ENCODE peak calls at places on chromosomes 11 and 22, in four cellular contexts. One of them, this sample, is unnamed. For H3K9me3, the result is how much of the 10 kb centered on the place peaks cover.

GRCh38 chr22:37526376-37526775 is 7.2 kb upstream of the CARD10 start:
- DNase-seq in IMR-90: no peak
- DNase-seq in A549: no peak
- DNase-seq in heart left ventricle: no peak
- DNase-seq in this sample: no peak

GRCh38 chr11:76782526-76783293 is 446 bp upstream of the TSKU start:
- DNase-seq in IMR-90: peak
- DNase-seq in A549: peak
- DNase-seq in heart left ventricle: peak
- DNase-seq in this sample: peak

GRCh38 chr11:106418786-106419185 is 341.3 kb downstream of the AASDHPPT start:
- DNase-seq in IMR-90: no peak
- DNase-seq in A549: no peak
- DNase-seq in heart left ventricle: no peak
- DNase-seq in this sample: no peak

GRCh38 chr11:134376150-134376921 is 35.7 kb downstream of the B3GAT1 start:
- DNase-seq in IMR-90: no peak
- DNase-seq in A549: no peak
- DNase-seq in heart left ventricle: peak
- DNase-seq in this sample: no peak

GRCh38 chr11:118291453-118291852 is 13.1 kb upstream of the CD3E start:
- DNase-seq in IMR-90: no peak
- DNase-seq in A549: no peak
- DNase-seq in heart left ventricle: no peak
- DNase-seq in this sample: no peak

GRCh38 chr22:40853961-40854360 is 2.5 kb downstream of the ST13 start:
- DNase-seq in IMR-90: no peak
- DNase-seq in A549: no peak
- DNase-seq in heart left ventricle: no peak
- DNase-seq in this sample: no peak

GRCh38 chr22:47408409-47408808 is 646.0 kb downstream of the TBC1D22A start:
- DNase-seq in IMR-90: no peak
- DNase-seq in A549: peak
- DNase-seq in heart left ventricle: no peak
- DNase-seq in this sample: no peak

GRCh38 chr11:16893456-16894076 is 120.6 kb downstream of the PLEKHA7 start:
- DNase-seq in IMR-90: no peak
- DNase-seq in A549: no peak
- DNase-seq in heart left ventricle: no peak
- DNase-seq in this sample: no peak

GRCh38 chr11:86678823-86679222 is 6.4 kb upstream of the ME3 start:
- DNase-seq in IMR-90: peak
- DNase-seq in A549: no peak
- DNase-seq in heart left ventricle: no peak
- DNase-seq in this sample: no peak

GRCh38 chr22:26672060-26672471 is 14.7 kb downstream of the MIAT start:
- DNase-seq in IMR-90: no peak
- DNase-seq in A549: no peak
- DNase-seq in heart left ventricle: no peak
- DNase-seq in this sample: no peak

GRCh38 chr11:130719516-130719915 is 196.8 kb downstream of the SNX19 start:
- DNase-seq in IMR-90: peak
- DNase-seq in A549: no peak
- DNase-seq in heart left ventricle: no peak
- DNase-seq in this sample: no peak

GRCh38 chr22:25060522-25061071 is 108.1 kb downstream of the KIAA1671 start:
- DNase-seq in IMR-90: no peak
- DNase-seq in A549: no peak
- DNase-seq in heart left ventricle: no peak
- DNase-seq in this sample: no peak

GRCh38 chr11:99015634-99016454 is 4.9 kb upstream of the CNTN5 start:
- DNase-seq in IMR-90: peak
- DNase-seq in A549: peak
- DNase-seq in heart left ventricle: no peak
- DNase-seq in this sample: no peak

GRCh38 chr22:44968736-44969135 is 41.1 kb downstream of the PHF21B start:
- DNase-seq in IMR-90: no peak
- DNase-seq in A549: no peak
- DNase-seq in heart left ventricle: no peak
- DNase-seq in this sample: no peak
- TF ChIP-seq CTCF in IMR-90: no peak
- TF ChIP-seq CTCF in A549: no peak
- TF ChIP-seq CTCF in heart left ventricle: no peak
- TF ChIP-seq CTCF in this sample: no peak

GRCh38 chr11:70040869-70041501 is 37.1 kb upstream of the ANO1 start:
- DNase-seq in IMR-90: no peak
- DNase-seq in A549: no peak
- DNase-seq in heart left ventricle: no peak
- DNase-seq in this sample: no peak
- H3K9me3 ChIP-seq in IMR-90: under half
- H3K9me3 ChIP-seq in A549: half or more
- H3K9me3 ChIP-seq in heart left ventricle: under half
- H3K9me3 ChIP-seq in this sample: under half

GRCh38 chr11:36627471-36627870 is 29.4 kb upstream of the RAG2 start:
- DNase-seq in IMR-90: no peak
- DNase-seq in A549: no peak
- DNase-seq in heart left ventricle: no peak
- DNase-seq in this sample: no peak

GRCh38 chr11:36618025-36618700 is 20.1 kb upstream of the RAG2 start:
- DNase-seq in IMR-90: no peak
- DNase-seq in A549: no peak
- DNase-seq in heart left ventricle: no peak
- DNase-seq in this sample: no peak

GRCh38 chr11:36627006-36627405 is 29.0 kb upstream of the RAG2 start:
- DNase-seq in IMR-90: no peak
- DNase-seq in A549: no peak
- DNase-seq in heart left ventricle: no peak
- DNase-seq in this sample: no peak

GRCh38 chr11:36619502-36619901 is 21.5 kb upstream of the RAG2 start:
- DNase-seq in IMR-90: no peak
- DNase-seq in A549: no peak
- DNase-seq in heart left ventricle: no peak
- DNase-seq in this sample: no peak

DNA sequence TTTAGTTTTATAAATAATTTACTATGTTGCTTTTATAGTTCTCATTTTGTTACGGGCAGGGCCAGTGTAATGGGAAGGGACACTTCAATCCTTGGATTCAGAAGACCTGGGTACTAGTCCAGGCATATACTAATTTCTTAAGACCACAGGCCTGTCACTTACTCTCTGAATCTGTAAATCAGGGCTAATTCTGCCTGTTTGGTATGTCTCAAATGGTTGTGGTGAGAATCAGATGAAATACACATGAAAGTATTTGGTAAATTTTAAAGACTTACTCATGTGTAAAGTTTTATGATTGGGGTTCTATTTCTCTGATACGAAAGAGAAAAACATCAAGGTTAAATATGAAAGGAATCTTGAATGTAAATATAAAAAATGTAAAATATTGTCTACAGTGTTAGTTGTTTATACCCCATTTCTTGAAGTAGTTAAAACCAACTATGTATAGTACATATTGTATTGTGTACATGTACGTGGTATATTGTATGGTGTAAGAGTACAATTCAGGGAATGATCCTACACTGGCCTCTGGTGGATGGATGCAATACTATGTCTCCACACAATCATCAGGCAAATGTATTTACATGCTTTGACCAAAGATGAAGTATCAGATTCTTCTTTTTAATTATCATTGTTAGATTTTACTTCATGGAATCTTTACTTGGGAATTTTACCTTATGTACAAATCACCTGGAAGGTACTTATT is 24.5 kb upstream of the RAG2 start:
- DNase-seq in IMR-90: peak
- DNase-seq in A549: peak
- DNase-seq in heart left ventricle: no peak
- DNase-seq in this sample: no peak
- TF ChIP-seq CTCF in IMR-90: peak
- TF ChIP-seq CTCF in A549: peak
- TF ChIP-seq CTCF in heart left ventricle: peak
- TF ChIP-seq CTCF in this sample: peak

DNA sequence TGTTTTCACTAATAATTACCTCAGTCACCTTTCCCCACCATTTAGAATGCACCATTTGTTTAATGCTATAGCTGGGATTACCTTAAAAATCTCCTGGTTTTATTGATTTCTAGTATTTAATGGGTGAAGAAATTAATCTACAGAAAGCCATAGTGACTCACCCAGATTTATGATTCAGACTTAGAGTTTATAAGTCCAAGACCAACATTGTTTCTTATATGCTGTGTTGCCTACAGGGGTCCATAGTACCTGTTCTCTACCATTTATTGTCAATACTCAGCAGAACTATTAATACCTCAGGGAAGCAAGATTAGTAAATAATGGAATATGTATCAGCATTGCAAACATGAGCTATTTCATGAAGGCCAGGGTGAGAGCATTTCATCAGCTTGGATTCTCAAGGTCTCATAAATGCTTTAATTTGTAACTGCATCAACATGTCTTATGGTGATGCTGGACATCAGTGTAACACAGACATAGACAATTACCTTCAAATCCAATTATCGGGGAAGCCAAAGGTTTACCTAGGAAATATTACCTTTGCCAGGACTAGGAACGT is 8.0 kb upstream of the MS4A7 start:
- DNase-seq in IMR-90: no peak
- DNase-seq in A549: no peak
- DNase-seq in heart left ventricle: no peak
- DNase-seq in this sample: no peak
- H3K9me3 ChIP-seq in IMR-90: under half
- H3K9me3 ChIP-seq in A549: under half
- H3K9me3 ChIP-seq in heart left ventricle: under half
- H3K9me3 ChIP-seq in this sample: under half

GRCh38 chr11:111604392-111605009 is 2.3 kb downstream of the SIK2 start:
- DNase-seq in IMR-90: peak
- DNase-seq in A549: peak
- DNase-seq in heart left ventricle: no peak
- DNase-seq in this sample: no peak
- TF ChIP-seq CTCF in IMR-90: peak
- TF ChIP-seq CTCF in A549: peak
- TF ChIP-seq CTCF in heart left ventricle: peak
- TF ChIP-seq CTCF in this sample: peak

DNA sequence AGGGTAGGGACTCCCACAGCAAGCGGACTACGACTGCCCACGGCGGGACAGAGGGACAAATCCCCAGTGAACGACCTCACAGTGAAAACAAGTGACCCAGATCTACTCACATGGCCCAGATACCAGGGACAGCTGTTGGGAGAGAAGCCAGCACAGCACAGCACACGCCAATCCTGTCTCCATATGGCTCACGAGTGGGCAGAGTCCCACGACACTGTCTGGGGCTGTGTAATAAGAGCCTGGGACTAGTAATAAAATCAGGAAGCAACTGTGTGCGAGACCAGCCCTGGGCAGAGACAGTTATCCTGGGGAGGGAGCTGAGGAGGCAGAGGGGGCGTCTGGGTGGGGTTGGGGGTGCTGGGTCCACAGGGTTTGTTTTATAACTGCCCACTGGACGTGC is 385.0 kb downstream of the CTTN start:
- DNase-seq in IMR-90: peak
- DNase-seq in A549: no peak
- DNase-seq in heart left ventricle: no peak
- DNase-seq in this sample: no peak
- H3K9me3 ChIP-seq in IMR-90: under half
- H3K9me3 ChIP-seq in A549: under half
- H3K9me3 ChIP-seq in heart left ventricle: under half
- H3K9me3 ChIP-seq in this sample: under half

DNA sequence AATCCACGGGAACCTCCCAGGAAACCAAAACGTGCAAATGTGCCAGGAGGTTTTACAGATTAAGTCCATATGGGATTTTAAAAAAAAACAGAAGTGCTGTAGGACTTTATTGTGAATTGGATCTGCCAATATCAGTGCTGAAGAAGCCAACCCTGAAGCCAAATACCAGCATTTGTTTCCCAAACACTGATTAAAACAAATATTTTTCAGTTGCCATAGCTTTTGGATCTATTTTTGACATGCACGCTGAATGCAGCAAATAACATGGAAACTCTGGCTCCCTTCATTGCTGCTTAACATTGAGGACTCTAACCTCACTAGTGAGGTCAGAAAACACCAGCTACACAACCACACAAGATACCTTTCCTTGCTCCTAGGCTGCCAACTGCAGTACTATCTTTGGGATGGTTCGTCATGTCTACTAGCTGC is 28.4 kb upstream of the SIK2 start:
- DNase-seq in IMR-90: no peak
- DNase-seq in A549: no peak
- DNase-seq in heart left ventricle: peak
- DNase-seq in this sample: no peak
- TF ChIP-seq CTCF in IMR-90: no peak
- TF ChIP-seq CTCF in A549: no peak
- TF ChIP-seq CTCF in heart left ventricle: no peak
- TF ChIP-seq CTCF in this sample: no peak

GRCh38 chr11:65642014-65642671 is 4.2 kb downstream of the SIPA1 start:
- DNase-seq in IMR-90: no peak
- DNase-seq in A549: no peak
- DNase-seq in heart left ventricle: no peak
- DNase-seq in this sample: no peak

GRCh38 chr11:65640483-65641207 is 2.7 kb downstream of the SIPA1 start:
- DNase-seq in IMR-90: no peak
- DNase-seq in A549: no peak
- DNase-seq in heart left ventricle: peak
- DNase-seq in this sample: no peak

GRCh38 chr11:65637794-65638317 is at the start of gene SIPA1:
- DNase-seq in IMR-90: peak
- DNase-seq in A549: peak
- DNase-seq in heart left ventricle: peak
- DNase-seq in this sample: peak

GRCh38 chr11:65641233-65642013 is 3.5 kb downstream of the SIPA1 start:
- DNase-seq in IMR-90: no peak
- DNase-seq in A549: no peak
- DNase-seq in heart left ventricle: no peak
- DNase-seq in this sample: no peak

DNA sequence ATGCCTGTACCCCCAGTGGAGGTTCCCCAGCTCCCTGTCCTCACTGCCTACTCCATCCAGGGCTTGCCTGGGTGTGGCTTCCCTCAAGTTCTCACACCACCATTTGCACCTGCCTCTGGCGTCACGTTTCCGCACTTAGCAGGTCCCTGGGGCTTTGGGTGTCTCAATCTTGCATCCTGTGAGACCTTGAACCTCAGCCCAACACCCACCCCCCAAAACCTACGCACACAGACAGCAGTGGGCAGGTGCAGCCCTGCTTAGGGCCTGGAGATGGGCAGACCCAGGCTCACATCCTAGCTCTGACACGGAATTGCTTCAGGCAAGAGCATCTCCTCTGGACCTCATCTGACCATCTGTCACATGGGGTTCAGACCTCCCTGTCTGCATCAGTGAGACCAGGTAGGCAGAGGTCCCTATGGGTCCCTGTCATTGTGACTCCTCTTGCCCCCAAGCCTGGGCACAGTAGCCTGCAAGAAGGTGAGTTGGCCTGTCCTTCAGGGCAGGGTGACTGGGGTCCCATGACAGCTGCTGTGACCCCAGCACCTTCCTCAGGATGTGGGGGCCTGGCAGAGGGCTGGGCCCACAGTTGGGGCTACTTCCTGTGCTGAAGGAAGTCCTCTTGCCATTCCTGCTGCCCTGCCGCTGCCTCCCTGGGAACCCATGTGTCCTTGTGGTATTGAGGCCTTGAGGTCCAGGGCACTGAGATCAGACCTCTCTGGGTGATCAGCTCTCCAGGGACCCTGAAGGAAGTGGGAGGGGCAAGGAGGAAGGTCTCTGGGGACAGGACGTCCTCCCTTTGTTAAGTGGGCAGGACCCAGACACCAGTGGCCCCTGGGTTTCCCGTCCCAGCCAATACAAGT is 2.0 kb downstream of the SIPA1 start:
- DNase-seq in IMR-90: no peak
- DNase-seq in A549: no peak
- DNase-seq in heart left ventricle: peak
- DNase-seq in this sample: no peak
- H3K9me3 ChIP-seq in IMR-90: under half
- H3K9me3 ChIP-seq in A549: under half
- H3K9me3 ChIP-seq in heart left ventricle: under half
- H3K9me3 ChIP-seq in this sample: under half